ENCODE peak calls at places on chromosomes 6 and 20, in six cellular contexts. Y is GM12891, W is HepG2, Z is H1, M is K562, C is GM12878. V is an unnamed sample.

GRCh38 chr20:49572857-49573256 is 4.9 kb upstream of the PTGIS start:
- DNase-seq in C (no peak), W (no peak), Z (no peak), Y (no peak), M (no peak), V (no peak)

GRCh38 chr6:137011406-137011805 is 33.4 kb downstream of the IL20RA start:
- DNase-seq in C (no peak), Z (no peak), Y (no peak), W (no peak), M (no peak), V (no peak)

GRCh38 chr20:38209054-38209675 is 44.1 kb upstream of the TGM2 start:
- DNase-seq in Y (no peak), Z (no peak), M (no peak), C (no peak), W (no peak), V (no peak)

GRCh38 chr20:58700121-58700780 is 7.7 kb downstream of the NPEPL1 start:
- DNase-seq in M (no peak), W (no peak), Z (no peak), C (no peak), Y (no peak), V (no peak)

GRCh38 chr6:29517245-29517644 is 29.5 kb upstream of the MAS1L start:
- DNase-seq in Y (no peak), Z (no peak), M (no peak), W (no peak), C (no peak), V (no peak)

GRCh38 chr20:21315138-21315537 is 12.0 kb downstream of the XRN2 start:
- DNase-seq in C (no peak), W (no peak), Y (no peak), Z (no peak), M (no peak), V (no peak)

GRCh38 chr6:36724514-36725385 is 27.1 kb downstream of the RAB44 start:
- DNase-seq in Y (no peak), W (peak; percentile 77), Z (peak; percentile 86), M (peak; percentile 82), C (no peak), V (no peak)

GRCh38 chr6:44942201-44942600 is 385.9 kb upstream of the RUNX2 start:
- DNase-seq in Z (no peak), W (no peak), Y (no peak), C (no peak), M (no peak), V (no peak)

GRCh38 chr6:89117285-89118108 is at the start of gene SRSF12:
- DNase-seq in W (no peak), Z (peak; percentile 80), C (no peak), Y (peak; percentile 87), M (no peak), V (peak; percentile 86)

GRCh38 chr6:35586542-35586941 is 73.8 kb upstream of the TULP1 start:
- DNase-seq in W (no peak), Z (no peak), M (no peak), Y (no peak), C (no peak), V (no peak)

DNA sequence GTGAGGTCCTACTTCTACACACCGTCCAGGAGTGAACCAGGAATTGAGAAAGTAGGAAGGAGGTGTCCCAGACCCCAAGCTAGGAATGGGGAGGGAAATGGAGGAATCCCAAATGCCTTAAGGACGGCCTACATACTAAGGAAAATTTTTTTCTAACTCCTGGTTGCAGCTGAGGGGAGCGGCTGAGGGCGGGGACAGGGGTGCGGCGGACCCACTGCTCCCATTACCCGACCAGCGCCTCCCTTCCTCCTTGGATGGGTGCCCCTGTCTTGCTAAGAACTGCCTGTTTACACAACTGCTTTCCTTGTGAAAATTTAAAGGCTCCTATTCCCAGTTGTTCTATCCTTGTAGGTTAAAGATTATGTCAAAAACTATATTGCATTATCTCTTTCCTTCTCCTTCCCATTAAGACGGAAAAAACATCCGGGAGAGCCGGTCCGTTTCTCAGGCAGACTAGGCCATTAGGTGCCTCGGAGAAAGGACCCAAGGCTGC is 699 bp upstream of the HSPA1B start:
- DNase-seq in Z (peak; percentile 62), C (no peak), M (peak; percentile 77), W (no peak), Y (peak; percentile 49), V (peak; percentile 51)
- TF ChIP-seq POLR2AphosphoS5 in Z (no peak), C (peak; percentile 62), M (peak; percentile 34), W (no peak), Y (peak; percentile 32), V (no peak)

GRCh38 chr6:149472241-149472640 is 12.6 kb downstream of the ZC3H12D start:
- DNase-seq in C (no peak), M (no peak), Z (no peak), W (no peak), Y (no peak), V (no peak)

GRCh38 chr6:149476789-149477455 is 7.9 kb downstream of the ZC3H12D start:
- DNase-seq in W (no peak), C (no peak), M (no peak), Y (no peak), Z (no peak), V (no peak)

GRCh38 chr6:149471801-149472200 is 13.0 kb downstream of the ZC3H12D start:
- DNase-seq in C (no peak), Y (no peak), M (no peak), W (no peak), Z (no peak), V (no peak)

GRCh38 chr6:149473080-149474052 is 11.4 kb downstream of the ZC3H12D start:
- DNase-seq in W (peak; percentile 65), Z (no peak), Y (no peak), C (no peak), M (no peak), V (no peak)

GRCh38 chr6:149474108-149474935 is 10.5 kb downstream of the ZC3H12D start:
- DNase-seq in Z (no peak), W (no peak), C (no peak), M (no peak), Y (no peak), V (no peak)
- TF ChIP-seq TAF1 in Z (no peak), W (no peak), C (no peak), M (no peak), Y (no peak), V (no peak)

GRCh38 chr6:8102122-8102958 is at the start of gene EEF1E1:
- DNase-seq in Z (peak; percentile 89), W (peak; percentile 97), M (peak; percentile 99), Y (peak; percentile 90), C (peak; percentile 77), V (peak; percentile 92)
- TF ChIP-seq POLR2A in Z (peak; percentile 92), W (peak; percentile 82), M (peak; percentile 96), Y (peak; percentile 79), C (peak; percentile 86), V (peak; percentile 78)

GRCh38 chr20:50931306-50932015 is at the start of gene ADNP:
- DNase-seq in M (peak; percentile 82), Y (peak; percentile 56), Z (peak; percentile 90), C (peak; percentile 66), W (peak; percentile 88), V (peak; percentile 44)
- TF ChIP-seq POLR2AphosphoS5 in M (peak; percentile 83), Y (peak; percentile 88), Z (peak; percentile 87), C (peak; percentile 90), W (peak; percentile 90), V (peak; percentile 70)

GRCh38 chr6:31660224-31660997 is at the start of gene C6orf47:
- DNase-seq in W (peak; percentile 79), M (peak; percentile 94), C (no peak), Z (peak; percentile 90), Y (peak; percentile 81), V (peak; percentile 84)
- TF ChIP-seq TAF1 in W (peak; percentile 86), M (peak; percentile 91), C (peak; percentile 82), Z (peak; percentile 79), Y (peak; percentile 45), V (peak; percentile 53)

GRCh38 chr20:25399038-25399430 is 8.4 kb upstream of the ABHD12 start:
- DNase-seq in C (no peak), Z (no peak), W (peak; percentile 91), Y (no peak), M (peak; percentile 23), V (no peak)
- TF ChIP-seq POLR2A in C (no peak), Z (no peak), W (no peak), Y (no peak), M (no peak), V (no peak)

DNA sequence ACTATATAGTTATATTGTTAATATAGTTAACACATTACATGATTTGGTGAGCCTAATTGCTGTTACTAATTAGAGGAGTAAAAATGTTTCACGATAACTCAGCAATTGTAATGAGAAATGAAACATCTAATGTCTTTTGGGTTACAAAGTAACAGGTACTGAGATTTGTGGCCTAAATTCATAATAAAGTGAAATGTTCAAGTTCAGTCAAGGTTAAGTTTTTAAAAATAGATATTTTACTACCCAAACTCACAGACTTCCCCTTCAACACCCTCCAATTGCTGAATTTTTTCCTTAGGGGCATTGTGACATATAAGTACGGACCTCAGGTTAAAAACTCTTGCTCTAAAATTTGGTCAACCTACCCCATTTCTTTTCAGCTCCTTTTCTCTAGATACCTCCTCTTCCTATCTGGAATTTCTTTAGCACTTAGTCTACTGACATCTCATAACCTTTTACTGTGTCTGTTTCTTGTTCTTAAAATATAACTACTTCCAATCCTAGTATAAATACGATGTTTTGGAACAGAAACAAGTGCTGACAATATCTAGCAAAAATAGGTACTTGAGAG is 112.3 kb upstream of the PRSS16 start:
- DNase-seq in Z (no peak), M (no peak), Y (no peak), C (no peak), W (no peak), V (no peak)
- TF ChIP-seq POLR2AphosphoS5 in Z (no peak), M (no peak), Y (no peak), C (no peak), W (no peak), V (no peak)

GRCh38 chr6:132298344-132298949 is 102.8 kb downstream of the MOXD1 start:
- DNase-seq in W (peak; percentile 58), M (peak; percentile 31), Z (peak; percentile 53), C (no peak), Y (no peak), V (no peak)
- TF ChIP-seq TAF1 in W (no peak), M (no peak), Z (no peak), C (no peak), Y (no peak), V (no peak)

V was measured in GM12892.